ENCODE peak calls at places on chromosomes 5 and 9, in seven cellular contexts. C is transverse colon, P is WTC11, S is coronary artery, G is HFFc6, K is psoas muscle, L is HL-60. O is an unnamed sample.

GRCh38 chr5:126884269-126884819 is 107.4 kb downstream of the LMNB1 start:
- DNase-seq in L (no peak), P (no peak), C (no peak), K (no peak), G (peak; percentile 91), S (no peak), O (no peak)

GRCh38 chr9:94222870-94223269 is 36.2 kb upstream of the ZNF169 start:
- DNase-seq in G (no peak), P (no peak), L (no peak), C (no peak), K (no peak), S (no peak), O (no peak)

GRCh38 chr5:29024052-29024451 is 1985.7 kb upstream of the CDH9 start:
- DNase-seq in K (no peak), P (no peak), S (no peak), G (no peak), C (no peak), L (no peak), O (no peak)

GRCh38 chr9:129522351-129522750 is 98.5 kb downstream of the C9orf50 start:
- DNase-seq in G (no peak), L (no peak), P (no peak), C (no peak), K (no peak), S (no peak), O (no peak)

GRCh38 chr9:389758-390157 is 175.1 kb downstream of the DOCK8 start:
- DNase-seq in P (no peak), L (no peak), C (no peak), G (no peak), K (no peak), S (no peak), O (no peak)

GRCh38 chr9:136091582-136092352 is 3.3 kb downstream of the NACC2 start:
- DNase-seq in C (no peak), S (no peak), G (no peak), K (peak; percentile 64), P (no peak), L (no peak), O (no peak)

GRCh38 chr5:87195616-87196015 is 72.1 kb upstream of the RASA1 start:
- DNase-seq in C (no peak), L (no peak), P (no peak), S (no peak), G (peak; percentile 1), K (no peak), O (no peak)

GRCh38 chr9:125550216-125550614 is 156.8 kb downstream of the MAPKAP1 start:
- DNase-seq in P (no peak), S (no peak), L (no peak), C (no peak), K (no peak), G (peak; percentile 31), O (no peak)

GRCh38 chr9:87883274-87883673 is 597 bp downstream of the SPATA31E1 start:
- DNase-seq in K (peak; percentile 27), C (no peak), S (no peak), L (no peak), P (no peak), G (no peak), O (peak; percentile 44)

GRCh38 chr5:72244862-72245371 is 75.1 kb downstream of the MRPS27 start:
- DNase-seq in P (peak; percentile 21), L (no peak), C (no peak), S (no peak), K (no peak), G (peak; percentile 60), O (no peak)

GRCh38 chr9:95067057-95067456 is 250.5 kb downstream of the FANCC start:
- DNase-seq in S (no peak), P (no peak), K (no peak), G (no peak), C (no peak), L (no peak), O (no peak)

GRCh38 chr9:125888220-125888619 is 141.0 kb downstream of the PBX3 start:
- DNase-seq in K (no peak), P (no peak), C (no peak), S (no peak), L (no peak), G (no peak), O (no peak)

GRCh38 chr5:169695025-169695625 is 58.0 kb downstream of the DOCK2 start:
- DNase-seq in S (no peak), K (no peak), C (no peak), G (no peak), L (no peak), P (no peak), O (no peak)

GRCh38 chr5:81748556-81748955 is 2.3 kb downstream of the SSBP2 start:
- DNase-seq in S (no peak), G (no peak), L (no peak), C (no peak), K (no peak), P (no peak), O (no peak)

GRCh38 chr9:4423207-4423610 is 67.1 kb upstream of the SLC1A1 start:
- DNase-seq in G (no peak), L (no peak), P (peak; percentile 16), K (no peak), S (no peak), C (no peak), O (no peak)

GRCh38 chr9:34072868-34073590 is 24.3 kb upstream of the UBAP2 start:
- DNase-seq in G (peak; percentile 72), C (peak; percentile 55), L (no peak), P (no peak), S (no peak), K (no peak), O (no peak)

GRCh38 chr9:16824545-16825041 is 45.9 kb downstream of the BNC2 start:
- DNase-seq in K (no peak), P (no peak), L (no peak), G (peak; percentile 47), C (no peak), S (no peak), O (no peak)

GRCh38 chr9:109206670-109207069 is 39.6 kb upstream of the FRRS1L start:
- DNase-seq in K (no peak), C (no peak), S (no peak), G (no peak), L (no peak), P (peak; percentile 66), O (no peak)
- TF ChIP-seq CTCF in K (no peak), C (no peak), S (no peak), G (no peak), L (no peak), P (peak; percentile 26), O (no peak)

GRCh38 chr5:54254482-54255198 is 55.7 kb downstream of the ARL15 start:
- DNase-seq in G (no peak), C (no peak), S (no peak), K (no peak), L (no peak), P (no peak), O (no peak)
- TF ChIP-seq CTCF in G (peak; percentile 45), C (no peak), S (no peak), K (peak; percentile 42), L (no peak), P (no peak), O (no peak)

GRCh38 chr5:173917788-173918786 is 29.9 kb downstream of the CPEB4 start:
- DNase-seq in L (peak; percentile 71), C (peak; percentile 73), G (peak; percentile 78), S (no peak), K (peak; percentile 66), P (peak; percentile 42), O (no peak)
- TF ChIP-seq CTCF in L (no peak), C (no peak), G (no peak), S (no peak), K (no peak), P (no peak), O (no peak)

GRCh38 chr9:111926421-111926875 is 29.8 kb downstream of the UGCG start:
- DNase-seq in S (no peak), P (no peak), K (peak; percentile 55), G (no peak), C (peak; percentile 64), L (peak; percentile 52), O (no peak)
- TF ChIP-seq CTCF in S (no peak), P (no peak), K (no peak), G (no peak), C (no peak), L (no peak), O (no peak)

GRCh38 chr9:71446081-71446480 is 322.2 kb downstream of the CEMIP2 start:
- DNase-seq in P (no peak), K (no peak), L (no peak), S (no peak), G (no peak), C (no peak), O (no peak)

GRCh38 chr9:71442937-71443336 is 321.5 kb upstream of the TRPM3 start:
- DNase-seq in G (no peak), S (no peak), P (no peak), L (no peak), K (no peak), C (no peak), O (no peak)

DNA sequence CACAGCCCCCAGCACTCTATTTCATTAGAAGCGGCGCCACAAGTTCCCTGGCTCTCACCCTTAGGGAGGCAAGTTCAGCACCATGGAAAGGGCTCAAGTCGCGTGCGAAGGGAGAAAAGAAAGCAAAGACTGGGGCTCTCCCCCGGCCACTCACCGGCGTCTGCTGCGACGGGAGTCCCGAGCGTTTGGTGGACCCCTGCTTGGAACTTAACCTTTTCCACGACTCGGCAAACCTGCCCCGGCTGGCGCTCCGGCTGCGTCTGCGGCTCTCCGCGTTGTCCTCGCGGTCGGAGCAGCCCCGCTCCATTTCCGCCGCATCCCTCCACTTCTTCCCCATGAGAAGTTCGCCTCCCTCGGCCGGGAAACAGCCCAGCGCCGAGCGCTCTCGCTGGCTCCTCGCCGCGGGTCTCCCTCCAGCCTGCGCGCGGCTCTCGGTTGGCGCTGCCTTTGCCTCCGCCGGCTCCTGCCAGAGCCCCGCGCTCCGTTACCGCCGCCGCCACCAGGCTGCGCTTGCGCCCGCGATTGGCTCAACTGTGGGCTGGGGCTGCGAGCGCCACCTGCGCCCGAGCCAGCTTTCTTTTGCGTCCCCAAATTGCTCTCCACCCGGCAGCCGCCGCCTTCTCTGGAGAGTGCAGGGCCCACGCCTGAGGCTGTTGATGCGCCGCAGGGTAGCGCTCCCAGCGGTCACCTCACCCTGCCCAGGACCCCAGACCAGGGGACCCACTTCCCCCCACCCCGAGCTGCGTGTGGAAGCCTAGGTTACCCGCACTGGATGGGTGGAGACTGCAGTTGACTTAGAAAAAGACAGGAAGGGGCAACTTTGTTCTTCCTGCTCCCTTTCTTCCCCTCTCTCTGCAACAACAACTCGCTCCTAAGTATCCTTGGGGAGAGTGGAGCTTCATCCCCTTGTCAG is 321.6 kb downstream of the CEMIP2 start:
- DNase-seq in L (no peak), G (peak; percentile 21), C (peak; percentile 20), K (peak; percentile 42), P (peak; percentile 88), S (no peak), O (peak; percentile 78)
- TF ChIP-seq CTCF in L (no peak), G (peak; percentile 33), C (no peak), K (no peak), P (no peak), S (no peak), O (peak; percentile 60)

GRCh38 chr5:34455096-34455495 is 201.0 kb upstream of the RAI14 start:
- DNase-seq in P (no peak), G (no peak), L (no peak), C (no peak), S (no peak), K (no peak), O (no peak)

GRCh38 chr5:34464820-34465219 is 191.3 kb upstream of the RAI14 start:
- DNase-seq in P (no peak), K (no peak), G (no peak), L (no peak), C (no peak), S (no peak), O (no peak)

GRCh38 chr5:34460496-34460895 is 195.6 kb upstream of the RAI14 start:
- DNase-seq in G (no peak), P (no peak), K (no peak), S (no peak), L (no peak), C (no peak), O (no peak)

GRCh38 chr5:34459908-34460307 is 196.2 kb upstream of the RAI14 start:
- DNase-seq in G (no peak), P (no peak), K (no peak), C (no peak), L (no peak), S (no peak), O (no peak)
- TF ChIP-seq CTCF in G (no peak), P (no peak), K (no peak), C (no peak), L (no peak), S (no peak), O (no peak)